ENCODE peak calls at places on chromosomes 4 and X, in five cellular contexts. One of them, this sample, is unnamed.

GRCh38 chr4:74531952-74532794 is 87.2 kb downstream of the AREG start:
- DNase-seq in HCT116: peak; percentile 92
- DNase-seq in HepG2: peak; percentile 75
- DNase-seq in K562: peak; percentile 16
- DNase-seq in SK-N-SH: peak; percentile 0
- DNase-seq in this sample: peak; percentile 89

GRCh38 chr4:136007991-136008390 is 1524.3 kb downstream of the PCDH18 start:
- DNase-seq in HepG2: no peak
- DNase-seq in K562: no peak
- DNase-seq in HCT116: no peak
- DNase-seq in SK-N-SH: no peak
- DNase-seq in this sample: no peak

GRCh38 chrX:153381684-153382532 is 19.2 kb downstream of the PNMA6E start:
- DNase-seq in SK-N-SH: peak; percentile 84
- DNase-seq in HepG2: peak; percentile 59
- DNase-seq in HCT116: no peak
- DNase-seq in K562: peak; percentile 63
- DNase-seq in this sample: no peak

GRCh38 chr4:42703776-42704175 is 46.9 kb upstream of the ATP8A1 start:
- DNase-seq in K562: no peak
- DNase-seq in HepG2: no peak
- DNase-seq in HCT116: no peak
- DNase-seq in SK-N-SH: peak; percentile 40
- DNase-seq in this sample: peak; percentile 1

GRCh38 chrX:118257781-118258180 is 88.1 kb upstream of the WDR44 start:
- DNase-seq in SK-N-SH: no peak
- DNase-seq in K562: no peak
- DNase-seq in HCT116: no peak
- DNase-seq in HepG2: no peak
- DNase-seq in this sample: no peak

GRCh38 chr4:15717126-15717525 is 14.3 kb downstream of the BST1 start:
- DNase-seq in K562: no peak
- DNase-seq in SK-N-SH: no peak
- DNase-seq in HepG2: no peak
- DNase-seq in HCT116: no peak
- DNase-seq in this sample: no peak

GRCh38 chr4:54560513-54560912 is 97.2 kb upstream of the KIT start:
- DNase-seq in HCT116: no peak
- DNase-seq in SK-N-SH: no peak
- DNase-seq in K562: no peak
- DNase-seq in HepG2: no peak
- DNase-seq in this sample: no peak

GRCh38 chrX:40151211-40152172 is 53.7 kb upstream of the BCOR start:
- DNase-seq in HepG2: no peak
- DNase-seq in K562: no peak
- DNase-seq in HCT116: no peak
- DNase-seq in SK-N-SH: no peak
- DNase-seq in this sample: no peak

GRCh38 chr4:16227462-16227868 is 1.2 kb upstream of the TAPT1 start:
- DNase-seq in SK-N-SH: peak; percentile 17
- DNase-seq in HepG2: peak; percentile 32
- DNase-seq in HCT116: no peak
- DNase-seq in K562: no peak
- DNase-seq in this sample: peak; percentile 30

GRCh38 chrX:54530358-54530900 is 410 bp downstream of the GNL3L start:
- DNase-seq in SK-N-SH: no peak
- DNase-seq in HepG2: no peak
- DNase-seq in HCT116: no peak
- DNase-seq in K562: peak; percentile 19
- DNase-seq in this sample: no peak

GRCh38 chr4:183611210-183611830 is 47.7 kb downstream of the RWDD4 start:
- DNase-seq in SK-N-SH: no peak
- DNase-seq in HepG2: no peak
- DNase-seq in HCT116: no peak
- DNase-seq in K562: no peak
- DNase-seq in this sample: no peak

DNA sequence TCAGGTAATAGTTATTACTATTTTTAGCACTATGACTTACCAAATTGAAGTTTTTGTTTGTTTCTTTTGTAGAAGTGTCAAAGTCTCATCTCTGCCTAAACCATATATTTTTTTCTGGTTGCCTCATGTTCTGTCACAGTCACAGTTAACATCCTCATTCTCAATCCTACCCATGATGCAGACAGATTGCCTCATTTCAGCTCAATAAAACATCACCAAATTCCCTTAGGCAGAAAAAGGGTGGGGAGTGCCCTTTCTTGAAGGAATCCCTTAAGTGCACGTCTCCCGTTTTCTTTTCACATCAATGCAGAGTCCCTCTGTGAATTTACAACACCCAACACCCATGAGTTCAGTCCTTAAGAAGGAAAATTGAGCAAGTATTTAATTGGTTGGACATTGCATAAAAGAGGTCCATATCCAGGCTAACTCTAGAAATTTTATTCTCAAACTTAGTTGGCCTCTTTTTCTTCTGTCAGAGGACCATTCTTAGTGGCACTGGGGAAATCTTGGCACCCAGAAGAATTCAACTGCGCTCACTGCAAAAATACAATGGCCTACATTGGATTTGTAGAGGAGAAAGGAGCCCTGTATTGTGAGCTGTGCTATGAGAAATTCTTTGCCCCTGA is 103.7 kb upstream of the BMPR1B start:
- DNase-seq in SK-N-SH: no peak
- DNase-seq in HCT116: no peak
- DNase-seq in HepG2: no peak
- DNase-seq in K562: no peak
- DNase-seq in this sample: no peak
- TF ChIP-seq JUND in SK-N-SH: no peak
- TF ChIP-seq JUND in HCT116: no peak
- TF ChIP-seq JUND in HepG2: no peak
- TF ChIP-seq JUND in K562: no peak
- TF ChIP-seq JUND in this sample: no peak

DNA sequence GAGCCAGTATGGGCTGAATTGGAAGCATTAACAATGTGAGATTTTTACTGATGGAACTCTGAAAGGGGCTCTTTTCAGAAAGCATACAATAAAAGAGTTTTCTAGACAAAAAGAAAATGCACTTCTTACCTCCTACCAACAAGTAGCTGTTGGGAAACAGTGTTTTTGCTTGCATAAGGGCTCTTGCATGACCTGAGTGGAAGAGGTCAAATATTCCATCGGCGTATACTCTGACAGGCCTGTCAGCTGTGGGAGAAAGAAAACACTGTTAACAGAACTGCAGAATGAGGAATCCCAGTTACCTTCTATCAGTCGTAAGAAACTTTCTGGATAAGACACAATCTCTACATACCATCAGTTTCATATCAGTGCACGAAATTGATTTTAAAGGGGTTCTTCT is 39.5 kb downstream of the PCYT1B start:
- DNase-seq in SK-N-SH: no peak
- DNase-seq in HepG2: peak; percentile 53
- DNase-seq in K562: no peak
- DNase-seq in HCT116: no peak
- DNase-seq in this sample: no peak
- TF ChIP-seq JUND in SK-N-SH: no peak
- TF ChIP-seq JUND in HepG2: no peak
- TF ChIP-seq JUND in K562: no peak
- TF ChIP-seq JUND in HCT116: no peak
- TF ChIP-seq JUND in this sample: no peak

GRCh38 chrX:45747905-45748304 is 547.2 kb upstream of the DIPK2B start:
- DNase-seq in K562: no peak
- DNase-seq in HepG2: no peak
- DNase-seq in HCT116: no peak
- DNase-seq in SK-N-SH: no peak
- DNase-seq in this sample: no peak

GRCh38 chrX:45745479-45745878 is 544.8 kb upstream of the DIPK2B start:
- DNase-seq in HCT116: no peak
- DNase-seq in SK-N-SH: no peak
- DNase-seq in HepG2: no peak
- DNase-seq in K562: no peak
- DNase-seq in this sample: no peak

GRCh38 chrX:45743906-45744625 is 543.4 kb upstream of the DIPK2B start:
- DNase-seq in SK-N-SH: no peak
- DNase-seq in HepG2: no peak
- DNase-seq in HCT116: no peak
- DNase-seq in K562: no peak
- DNase-seq in this sample: no peak

GRCh38 chrX:45740291-45740690 is 539.6 kb upstream of the DIPK2B start:
- DNase-seq in HepG2: no peak
- DNase-seq in HCT116: no peak
- DNase-seq in SK-N-SH: no peak
- DNase-seq in K562: no peak
- DNase-seq in this sample: no peak

GRCh38 chrX:45743081-45743533 is 542.4 kb upstream of the DIPK2B start:
- DNase-seq in HepG2: peak; percentile 12
- DNase-seq in K562: no peak
- DNase-seq in HCT116: peak; percentile 76
- DNase-seq in SK-N-SH: peak; percentile 3
- DNase-seq in this sample: peak; percentile 13
- TF ChIP-seq JUND in HepG2: no peak
- TF ChIP-seq JUND in K562: no peak
- TF ChIP-seq JUND in HCT116: no peak
- TF ChIP-seq JUND in SK-N-SH: peak; percentile 38
- TF ChIP-seq JUND in this sample: no peak

GRCh38 chr4:185966997-185967775 is 101.8 kb upstream of the TLR3 start:
- DNase-seq in HCT116: no peak
- DNase-seq in SK-N-SH: no peak
- DNase-seq in K562: no peak
- DNase-seq in HepG2: no peak
- DNase-seq in this sample: no peak

GRCh38 chr4:185969657-185970056 is 99.3 kb upstream of the TLR3 start:
- DNase-seq in HepG2: peak; percentile 20
- DNase-seq in SK-N-SH: no peak
- DNase-seq in HCT116: no peak
- DNase-seq in K562: no peak
- DNase-seq in this sample: no peak

GRCh38 chr4:185965456-185966384 is 103.2 kb upstream of the TLR3 start:
- DNase-seq in SK-N-SH: no peak
- DNase-seq in HCT116: no peak
- DNase-seq in HepG2: no peak
- DNase-seq in K562: no peak
- DNase-seq in this sample: no peak

DNA sequence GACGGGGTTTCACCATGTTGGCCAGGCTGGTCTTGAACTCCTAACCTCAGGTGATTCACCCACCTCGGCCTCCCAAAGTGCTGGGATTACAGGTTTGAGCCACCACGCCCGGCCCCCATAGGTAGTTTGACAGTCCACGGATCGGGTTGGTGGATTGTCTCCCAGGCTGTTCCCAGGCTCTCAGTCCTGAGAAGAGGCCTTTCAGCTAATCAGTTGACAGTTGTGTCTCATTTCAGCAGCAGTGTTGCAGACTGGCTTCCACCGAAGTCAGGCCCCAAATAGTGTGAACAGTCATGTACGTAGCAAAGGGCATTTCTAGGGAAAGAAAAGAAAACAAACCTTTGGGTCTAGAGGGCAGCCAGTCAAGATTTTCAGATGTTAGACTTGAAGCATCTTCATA is 102.4 kb upstream of the TLR3 start:
- DNase-seq in HCT116: no peak
- DNase-seq in SK-N-SH: no peak
- DNase-seq in HepG2: no peak
- DNase-seq in K562: no peak
- DNase-seq in this sample: no peak
- TF ChIP-seq JUND in HCT116: no peak
- TF ChIP-seq JUND in SK-N-SH: no peak
- TF ChIP-seq JUND in HepG2: no peak
- TF ChIP-seq JUND in K562: no peak
- TF ChIP-seq JUND in this sample: no peak

DNA sequence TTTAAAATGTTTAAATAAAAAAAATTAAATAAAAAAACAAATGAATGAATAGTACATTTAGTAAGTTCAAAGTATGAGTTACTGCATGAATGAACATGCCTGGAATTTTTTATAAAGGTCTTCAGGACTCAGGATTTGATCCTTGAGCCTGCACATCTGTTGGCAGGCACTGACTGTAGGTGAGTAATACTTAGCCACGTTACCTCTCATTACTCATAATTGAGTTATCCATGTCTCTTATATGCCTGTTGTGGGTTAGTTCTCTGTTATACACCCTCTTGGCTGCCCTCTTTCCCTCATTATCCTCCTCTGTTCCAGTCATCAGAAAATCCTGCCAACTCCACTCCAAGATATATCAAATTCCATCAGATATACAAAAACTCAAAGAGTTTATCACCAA is 276.0 kb downstream of the FBXW7 start:
- DNase-seq in HepG2: no peak
- DNase-seq in K562: no peak
- DNase-seq in HCT116: no peak
- DNase-seq in SK-N-SH: no peak
- DNase-seq in this sample: no peak
- TF ChIP-seq JUND in HepG2: no peak
- TF ChIP-seq JUND in K562: no peak
- TF ChIP-seq JUND in HCT116: peak; percentile 49
- TF ChIP-seq JUND in SK-N-SH: no peak
- TF ChIP-seq JUND in this sample: no peak

GRCh38 chr4:120990246-120990645 is 67.7 kb upstream of the PRDM5 start:
- DNase-seq in K562: no peak
- DNase-seq in HepG2: no peak
- DNase-seq in HCT116: no peak
- DNase-seq in SK-N-SH: no peak
- DNase-seq in this sample: no peak
- TF ChIP-seq JUND in K562: no peak
- TF ChIP-seq JUND in HepG2: no peak
- TF ChIP-seq JUND in HCT116: no peak
- TF ChIP-seq JUND in SK-N-SH: no peak
- TF ChIP-seq JUND in this sample: no peak

GRCh38 chr4:2630556-2631273 is 94.3 kb downstream of the FAM193A start:
- DNase-seq in HCT116: peak; percentile 8
- DNase-seq in K562: no peak
- DNase-seq in HepG2: no peak
- DNase-seq in SK-N-SH: no peak
- DNase-seq in this sample: no peak
- TF ChIP-seq JUND in HCT116: no peak
- TF ChIP-seq JUND in K562: no peak
- TF ChIP-seq JUND in HepG2: no peak
- TF ChIP-seq JUND in SK-N-SH: no peak
- TF ChIP-seq JUND in this sample: no peak

DNA sequence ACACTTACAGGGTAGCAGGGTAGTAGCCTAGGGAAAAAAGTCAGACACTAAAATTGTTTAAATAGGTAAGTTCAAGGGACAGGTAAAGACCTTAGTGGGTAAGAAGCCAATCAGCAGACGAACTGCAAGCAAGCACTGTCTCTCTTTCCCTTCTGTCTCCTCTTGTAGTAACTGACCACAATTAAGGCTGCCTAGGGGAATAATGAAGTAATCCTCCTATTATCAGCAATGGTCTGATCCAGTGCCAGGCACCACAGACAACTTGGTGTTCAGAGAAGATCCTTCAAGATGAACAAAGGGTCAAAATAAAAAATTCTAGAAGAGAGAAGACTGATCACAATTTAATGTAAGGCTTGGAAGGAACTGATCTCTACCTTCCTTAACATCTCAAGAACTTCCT is 62.9 kb downstream of the ELOVL6 start:
- DNase-seq in K562: no peak
- DNase-seq in HepG2: no peak
- DNase-seq in SK-N-SH: no peak
- DNase-seq in HCT116: no peak
- DNase-seq in this sample: no peak
- TF ChIP-seq JUND in K562: no peak
- TF ChIP-seq JUND in HepG2: no peak
- TF ChIP-seq JUND in SK-N-SH: no peak
- TF ChIP-seq JUND in HCT116: no peak
- TF ChIP-seq JUND in this sample: no peak

This sample was measured in T47D.